ENCODE peak calls at places on chromosomes 5 and 9, in four cellular contexts. D is GM23338, S is HepG2, F is PC-9. L is an unnamed sample.

GRCh38 chr5:139241139-139241538 is 43.0 kb upstream of the SIL1 start:
- DNase-seq in F (no peak), D (no peak), S (no peak), L (no peak)

GRCh38 chr9:70007831-70008230 is 35.8 kb upstream of the MAMDC2 start:
- DNase-seq in F (no peak), S (no peak), D (no peak), L (no peak)

GRCh38 chr9:88313364-88314220 is 74.7 kb upstream of the SPIN1 start:
- DNase-seq in D (peak; percentile 80), S (no peak), F (no peak), L (peak; percentile 71)

GRCh38 chr9:38018964-38019602 is 49.9 kb downstream of the SHB start:
- DNase-seq in S (peak; percentile 63), F (no peak), D (no peak), L (no peak)

GRCh38 chr5:142641681-142642080 is 44.2 kb downstream of the FGF1 start:
- DNase-seq in D (no peak), S (no peak), F (no peak), L (peak; percentile 76)

GRCh38 chr5:91864902-91865420 is 481.8 kb upstream of the ARRDC3 start:
- DNase-seq in F (no peak), S (no peak), D (no peak), L (no peak)

GRCh38 chr5:139565411-139566305 is 4.5 kb downstream of the UBE2D2 start:
- DNase-seq in D (no peak), S (no peak), F (no peak), L (no peak)

GRCh38 chr5:170092702-170093101 is 13.0 kb upstream of the FOXI1 start:
- DNase-seq in F (no peak), D (no peak), S (no peak), L (no peak)

GRCh38 chr5:107296572-107296971 is 374.2 kb downstream of the EFNA5 start:
- DNase-seq in S (no peak), D (no peak), F (no peak), L (no peak)

GRCh38 chr5:172593721-172594120 is 47.3 kb upstream of the NEURL1B start:
- DNase-seq in D (no peak), F (no peak), S (no peak), L (no peak)

GRCh38 chr5:87120518-87121314 is 147.0 kb upstream of the RASA1 start:
- DNase-seq in F (peak; percentile 39), S (no peak), D (no peak), L (peak; percentile 94)

GRCh38 chr5:180294401-180294800 is 2.5 kb upstream of the MAPK9 start:
- DNase-seq in S (no peak), F (no peak), D (no peak), L (no peak)

GRCh38 chr5:140251527-140251973 is 51.4 kb downstream of the PFDN1 start:
- DNase-seq in S (no peak), D (no peak), F (peak; percentile 80), L (peak; percentile 43)

GRCh38 chr5:96758621-96759020 is 49.1 kb downstream of the ERAP1 start:
- DNase-seq in S (no peak), F (no peak), D (no peak), L (no peak)

GRCh38 chr5:21152611-21153010 is 1164.6 kb upstream of the CDH18 start:
- DNase-seq in S (no peak), D (no peak), F (peak; percentile 44), L (no peak)

GRCh38 chr5:149521739-149522373 is 29.4 kb downstream of the CSNK1A1 start:
- DNase-seq in F (no peak), S (no peak), D (no peak), L (no peak)

GRCh38 chr9:91714020-91714721 is 235.9 kb downstream of the ROR2 start:
- DNase-seq in S (no peak), D (peak; percentile 86), F (no peak), L (peak; percentile 60)

GRCh38 chr5:132761321-132762240 is 14.4 kb downstream of the CCNI2 start:
- DNase-seq in F (no peak), D (no peak), S (no peak), L (no peak)

GRCh38 chr9:137316012-137316981 is 14.2 kb upstream of the NRARP start:
- DNase-seq in S (no peak), D (peak; percentile 74), F (peak; percentile 71), L (no peak)

GRCh38 chr9:114611516-114612271 is 603 bp downstream of the TMEM268 start:
- DNase-seq in D (peak; percentile 61), S (no peak), F (peak; percentile 52), L (peak; percentile 42)
- H2AFZ ChIP-seq in D (peak overlapping the region; percentile 67), S (no peak overlapping the region), F (peak overlapping the region; percentile 82), L (peak overlapping the region; percentile 48)

GRCh38 chr5:36058776-36059175 is 7.9 kb downstream of the UGT3A2 start:
- DNase-seq in S (no peak), D (no peak), F (no peak), L (no peak)
- H2AFZ ChIP-seq in S (no peak overlapping the region), D (no peak overlapping the region), F (no peak overlapping the region), L (no peak overlapping the region)

GRCh38 chr5:124297826-124298225 is 448.6 kb downstream of the ZNF608 start:
- DNase-seq in F (no peak), D (no peak), S (no peak), L (no peak)
- H2AFZ ChIP-seq in F (no peak overlapping the region), D (no peak overlapping the region), S (no peak overlapping the region), L (no peak overlapping the region)

GRCh38 chr5:74056102-74056788 is 430.2 kb downstream of the ARHGEF28 start:
- DNase-seq in D (no peak), S (no peak), F (no peak), L (no peak)
- H2AFZ ChIP-seq in D (peak overlapping the region; percentile 61), S (no peak overlapping the region), F (no peak overlapping the region), L (no peak overlapping the region)

DNA sequence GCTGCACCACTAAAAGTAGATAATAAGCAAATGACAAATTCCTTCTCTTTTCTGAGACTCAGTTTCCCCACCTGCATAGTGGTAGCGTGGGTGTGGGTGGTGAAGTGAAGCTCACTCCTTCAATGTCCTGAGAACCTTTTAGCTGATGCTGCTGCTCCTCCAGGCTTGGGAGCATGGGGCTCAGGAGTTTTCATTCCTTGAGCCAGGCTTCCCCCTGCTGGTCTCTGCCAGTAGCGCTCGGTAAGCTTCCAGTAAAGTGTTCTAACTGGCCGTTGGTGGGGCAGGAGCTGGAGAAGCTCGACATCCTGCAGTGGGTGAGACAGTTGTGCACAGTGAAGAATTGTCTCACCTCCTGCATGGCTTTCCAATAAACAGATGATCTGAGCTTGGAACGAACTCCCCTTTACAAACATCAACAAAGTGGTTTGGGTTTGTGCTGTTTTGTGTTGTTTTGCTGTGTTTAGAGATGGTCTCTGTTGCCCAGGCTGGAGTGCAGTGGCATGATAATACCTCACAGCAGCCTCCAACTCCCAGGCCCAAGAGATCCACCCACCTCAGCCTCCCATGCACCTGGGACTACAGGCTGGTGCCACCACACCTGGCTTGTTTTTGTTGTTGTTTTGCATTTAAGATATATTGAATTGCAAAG is 34.6 kb downstream of the SPARC start:
- DNase-seq in D (peak; percentile 93), F (peak; percentile 83), S (peak; percentile 65), L (peak; percentile 83)
- H2AFZ ChIP-seq in D (peak overlapping the region; percentile 61), F (no peak overlapping the region), S (no peak overlapping the region), L (no peak overlapping the region)

GRCh38 chr9:107749787-107750444 is 260.3 kb upstream of the KLF4 start:
- DNase-seq in S (peak; percentile 5), D (peak; percentile 69), F (peak; percentile 86), L (no peak)
- H2AFZ ChIP-seq in S (no peak overlapping the region), D (peak overlapping the region; percentile 86), F (peak overlapping the region; percentile 4), L (no peak overlapping the region)

GRCh38 chr5:67842806-67843205 is 372.8 kb upstream of the PIK3R1 start:
- DNase-seq in D (peak; percentile 34), F (no peak), S (no peak), L (peak; percentile 53)
- H2AFZ ChIP-seq in D (peak overlapping the region; percentile 29), F (no peak overlapping the region), S (no peak overlapping the region), L (no peak overlapping the region)

DNA sequence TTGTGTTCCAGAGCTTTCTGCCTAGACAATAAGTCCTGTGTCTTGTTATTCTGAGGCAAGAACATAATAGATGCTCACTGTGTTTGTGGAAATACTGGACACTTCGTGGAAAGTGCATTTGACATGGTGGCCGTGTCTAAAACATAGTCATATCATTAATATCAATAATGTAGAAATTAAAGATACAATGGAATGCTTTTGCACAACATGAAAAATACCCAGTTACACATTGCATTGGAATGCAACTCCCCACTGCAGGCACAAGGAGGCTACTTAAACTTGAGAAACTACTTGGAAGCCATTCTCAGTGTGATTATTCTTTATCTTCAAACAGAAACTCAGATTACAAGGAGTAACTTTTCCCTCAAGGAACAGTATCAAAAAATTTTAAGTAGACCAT is 145.3 kb upstream of the ZNF462 start:
- DNase-seq in F (peak; percentile 14), S (no peak), D (peak; percentile 28), L (peak; percentile 77)
- H2AFZ ChIP-seq in F (no peak overlapping the region), S (no peak overlapping the region), D (no peak overlapping the region), L (no peak overlapping the region)